ENCODE peak calls at places on chromosomes 11 and 22, in seven cellular contexts. I is mesothelial cell of epicardium, D is cardiac muscle cell, F is endothelial cell, L is lower lobe of right lung, E is osteocyte, M is OCI-LY7. J is an unnamed sample.

GRCh38 chr22:40499187-40499753 is 128.9 kb downstream of the SGSM3 start:
- DNase-seq in I (no peak), D (no peak), F (no peak), L (no peak), E (no peak), M (no peak), J (peak)

GRCh38 chr22:23688121-23688520 is 2.7 kb upstream of the RGL4 start:
- DNase-seq in I (no peak), D (no peak), F (no peak), L (no peak), E (no peak), M (no peak), J (no peak)

GRCh38 chr22:41907436-41908401 is 7.2 kb downstream of the SHISA8 start:
- DNase-seq in I (no peak), D (no peak), F (peak), L (no peak), E (no peak), M (no peak), J (no peak)

GRCh38 chr22:25027959-25028840 is 75.7 kb downstream of the KIAA1671 start:
- DNase-seq in I (no peak), D (peak), F (peak), L (no peak), E (no peak), M (no peak), J (peak)

GRCh38 chr11:22807855-22808558 is 21.6 kb downstream of the SVIP start:
- DNase-seq in I (no peak), D (no peak), F (no peak), L (no peak), E (no peak), M (peak), J (no peak)

GRCh38 chr11:125842319-125842948 is 9.3 kb downstream of the PATE4 start:
- DNase-seq in I (no peak), D (no peak), F (peak), L (no peak), E (no peak), M (peak), J (no peak)

GRCh38 chr11:10622957-10623787 is 54.7 kb upstream of the LYVE1 start:
- DNase-seq in I (no peak), D (no peak), F (no peak), L (no peak), E (peak), M (peak), J (no peak)

GRCh38 chr11:18063131-18063530 is 17.1 kb upstream of the TPH1 start:
- DNase-seq in I (no peak), D (no peak), F (no peak), L (no peak), E (no peak), M (no peak), J (no peak)

GRCh38 chr11:46001427-46002049 is 79.1 kb downstream of the LARGE2 start:
- DNase-seq in I (no peak), D (no peak), F (no peak), L (no peak), E (no peak), M (no peak), J (no peak)

GRCh38 chr22:47300698-47301405 is 538.4 kb downstream of the TBC1D22A start:
- DNase-seq in I (no peak), D (no peak), F (no peak), L (no peak), E (peak), M (no peak), J (no peak)

GRCh38 chr11:8863838-8864237 is 47.2 kb upstream of the AKIP1 start:
- DNase-seq in I (no peak), D (no peak), F (no peak), L (no peak), E (no peak), M (no peak), J (no peak)

GRCh38 chr22:47914481-47915097 is 1152.1 kb downstream of the TBC1D22A start:
- DNase-seq in I (no peak), D (no peak), F (no peak), L (no peak), E (no peak), M (no peak), J (no peak)

GRCh38 chr11:78841451-78842060 is 266.9 kb upstream of the NARS2 start:
- DNase-seq in I (no peak), D (no peak), F (no peak), L (no peak), E (no peak), M (no peak), J (no peak)

GRCh38 chr22:25645266-25645665 is 80.8 kb downstream of the GRK3 start:
- DNase-seq in I (no peak), D (no peak), F (no peak), L (no peak), E (no peak), M (no peak), J (no peak)

GRCh38 chr11:33280402-33280801 is 23.2 kb downstream of the HIPK3 start:
- DNase-seq in I (no peak), D (no peak), F (no peak), L (no peak), E (no peak), M (no peak), J (no peak)

GRCh38 chr11:57379732-57380131 is 1.2 kb downstream of the PRG3 start:
- DNase-seq in I (no peak), D (peak), F (peak), L (no peak), E (no peak), M (no peak), J (no peak)

GRCh38 chr11:129645943-129646342 is 169.7 kb upstream of the TMEM45B start:
- DNase-seq in I (no peak), D (no peak), F (no peak), L (no peak), E (no peak), M (no peak), J (no peak)

GRCh38 chr11:23278121-23278520 is 417.8 kb upstream of the CCDC179 start:
- DNase-seq in I (no peak), D (no peak), F (no peak), L (no peak), E (no peak), M (no peak), J (no peak)

GRCh38 chr11:96051820-96052219 is 127.9 kb upstream of the MTMR2 start:
- DNase-seq in I (no peak), D (no peak), F (no peak), L (no peak), E (no peak), M (no peak), J (no peak)

GRCh38 chr22:27737521-27737920 is 64.0 kb downstream of the MN1 start:
- DNase-seq in I (no peak), D (no peak), F (no peak), L (no peak), E (no peak), M (no peak), J (no peak)

GRCh38 chr22:45828836-45829235 is 148.1 kb downstream of the WNT7B start:
- DNase-seq in I (no peak), D (no peak), F (no peak), L (no peak), E (no peak), M (no peak), J (no peak)

GRCh38 chr11:44949160-44950035 is 1.3 kb downstream of the TP53I11 start:
- DNase-seq in I (no peak), D (peak), F (peak), L (peak), E (no peak), M (no peak), J (no peak)
- TF ChIP-seq CTCF in I (peak), D (peak), F (peak), L (peak), E (peak), M (peak), J (peak)

GRCh38 chr11:14232652-14233051 is 126.3 kb downstream of the RRAS2 start:
- DNase-seq in I (no peak), D (no peak), F (no peak), L (no peak), E (no peak), M (no peak), J (no peak)
- TF ChIP-seq CTCF in I (no peak), D (peak), F (peak), L (peak), E (peak), M (peak), J (peak)

DNA sequence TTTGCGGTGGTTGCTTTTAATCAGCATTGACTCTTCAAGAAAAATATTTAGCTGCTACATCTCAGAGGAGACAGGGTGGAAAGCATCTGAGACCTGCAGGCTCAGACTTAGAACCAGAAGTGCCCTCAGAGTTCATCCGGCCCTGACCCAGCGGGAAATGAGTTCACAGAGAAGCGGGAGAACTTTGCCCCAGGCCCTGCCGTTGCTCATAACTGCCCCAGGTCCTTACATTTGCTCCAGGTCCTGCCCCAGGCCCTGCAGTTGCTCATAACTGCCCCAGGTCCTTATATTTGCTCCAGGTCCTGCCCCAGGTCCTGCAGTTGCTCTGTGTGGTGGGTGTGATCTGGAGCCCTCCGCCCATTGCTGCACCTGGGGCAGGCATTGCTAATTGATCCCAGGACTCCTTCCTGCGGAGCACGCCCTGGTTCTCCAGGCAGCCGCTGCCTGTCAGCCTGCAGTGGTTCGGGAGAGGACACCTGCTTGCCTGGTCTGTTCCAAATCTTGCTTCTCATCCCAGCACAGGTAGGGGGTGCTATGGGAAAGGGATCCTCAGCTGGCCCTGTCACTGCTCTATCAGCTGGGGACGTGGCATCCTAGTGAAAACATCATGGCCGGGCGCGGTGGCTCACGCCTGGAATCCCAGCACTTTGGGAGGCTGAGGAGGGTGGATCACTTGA is 58.1 kb upstream of the PPP6R3 start:
- DNase-seq in I (no peak), D (no peak), F (no peak), L (no peak), E (no peak), M (no peak), J (peak)
- TF ChIP-seq CTCF in I (no peak), D (no peak), F (no peak), L (no peak), E (no peak), M (peak), J (peak)

DNA sequence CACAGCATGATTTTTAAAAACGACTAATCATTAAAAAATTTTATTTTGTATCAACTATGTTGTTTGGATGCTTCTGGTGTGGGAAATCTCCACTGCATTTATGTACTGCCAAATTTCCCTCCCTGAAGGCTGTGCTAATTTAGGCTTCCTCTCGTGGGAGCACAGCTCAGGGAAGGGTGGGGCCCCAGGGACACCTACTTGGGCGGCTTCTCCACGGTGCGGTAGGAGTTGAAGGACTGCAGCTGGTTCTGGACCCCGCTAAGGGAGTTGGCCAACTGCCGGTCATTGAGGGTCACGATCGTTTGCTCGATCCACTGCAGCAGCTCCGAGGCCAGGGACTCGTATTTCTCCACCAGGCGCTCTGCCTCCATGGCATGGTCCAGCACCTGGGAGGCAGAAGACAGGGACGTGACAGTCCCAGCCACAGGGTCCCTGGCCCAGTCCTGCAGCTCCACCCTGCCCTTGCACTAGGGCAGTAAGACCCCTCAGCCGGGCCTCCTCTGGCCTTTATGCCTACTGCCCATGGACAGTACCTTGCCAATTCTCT is 18.6 kb downstream of the SPTBN2 start:
- DNase-seq in I (no peak), D (no peak), F (no peak), L (no peak), E (no peak), M (no peak), J (no peak)
- TF ChIP-seq CTCF in I (no peak), D (no peak), F (no peak), L (no peak), E (no peak), M (no peak), J (no peak)